ENCODE peak calls at places on chromosomes 13 and 19, in seven cellular contexts. D is SK-N-SH, F is transverse colon, H is HCT116, Q is upper lobe of left lung, C is stomach, L is sigmoid colon. K is an unnamed sample.

GRCh38 chr19:56751078-56751489 is 79.5 kb upstream of the ZNF835 start:
- DNase-seq in D (peak), F (no peak), H (no peak), Q (no peak), C (no peak), L (peak), K (no peak)

GRCh38 chr19:18847516-18848463 is 16.0 kb downstream of the UPF1 start:
- DNase-seq in D (peak), F (no peak), H (no peak), Q (no peak), C (no peak), L (no peak), K (no peak)

GRCh38 chr13:106570354-106570822 is 2.5 kb upstream of the ARGLU1 start:
- DNase-seq in D (peak), F (peak), H (peak), Q (peak), C (peak), L (peak), K (no peak)

GRCh38 chr13:26529441-26529840 is 28.0 kb upstream of the WASF3 start:
- DNase-seq in D (no peak), F (peak), H (no peak), Q (no peak), C (peak), L (no peak), K (peak)

GRCh38 chr19:7565332-7565731 is 29.8 kb downstream of the PNPLA6 start:
- DNase-seq in D (no peak), F (no peak), H (no peak), Q (no peak), C (no peak), L (no peak), K (no peak)

GRCh38 chr19:49560358-49560900 is 19.9 kb downstream of the NOSIP start:
- DNase-seq in D (no peak), F (peak), H (no peak), Q (no peak), C (no peak), L (no peak), K (no peak)

GRCh38 chr19:49499030-49499670 is 2.9 kb downstream of the RPS11 start:
- DNase-seq in D (no peak), F (no peak), H (no peak), Q (no peak), C (no peak), L (no peak), K (no peak)

GRCh38 chr19:29666634-29667389 is 1.6 kb downstream of the PLEKHF1 start:
- DNase-seq in D (no peak), F (peak), H (no peak), Q (no peak), C (peak), L (peak), K (no peak)

GRCh38 chr19:35590875-35591274 is 4.9 kb downstream of the PMIS2 start:
- DNase-seq in D (no peak), F (no peak), H (no peak), Q (no peak), C (no peak), L (no peak), K (no peak)

GRCh38 chr13:112670118-112670517 is 19.7 kb upstream of the ATP11A start:
- DNase-seq in D (no peak), F (no peak), H (no peak), Q (no peak), C (peak), L (peak), K (no peak)

GRCh38 chr13:101211261-101211660 is 205.0 kb downstream of the NALCN start:
- DNase-seq in D (no peak), F (no peak), H (no peak), Q (no peak), C (no peak), L (no peak), K (no peak)

GRCh38 chr13:43263047-43263446 is 239.7 kb downstream of the DNAJC15 start:
- DNase-seq in D (no peak), F (no peak), H (no peak), Q (no peak), C (no peak), L (no peak), K (no peak)

GRCh38 chr19:18009412-18010066 is 1.6 kb downstream of the ARRDC2 start:
- DNase-seq in D (no peak), F (no peak), H (no peak), Q (peak), C (no peak), L (no peak), K (no peak)

GRCh38 chr19:38193445-38193844 is 30.6 kb downstream of the DPF1 start:
- DNase-seq in D (no peak), F (no peak), H (no peak), Q (no peak), C (no peak), L (no peak), K (no peak)

GRCh38 chr19:33231511-33231910 is 5.9 kb upstream of the SLC7A10 start:
- DNase-seq in D (no peak), F (no peak), H (no peak), Q (no peak), C (no peak), L (no peak), K (no peak)

GRCh38 chr19:35212241-35212640 is 16.3 kb downstream of the FAM187B start:
- DNase-seq in D (no peak), F (no peak), H (no peak), Q (no peak), C (no peak), L (no peak), K (no peak)

GRCh38 chr13:27334774-27335490 is 64.3 kb downstream of the RASL11A start:
- DNase-seq in D (no peak), F (no peak), H (no peak), Q (no peak), C (no peak), L (no peak), K (no peak)

GRCh38 chr13:32538234-32538620 is 368 bp downstream of the N4BP2L2 start:
- DNase-seq in D (peak), F (no peak), H (no peak), Q (no peak), C (peak), L (peak), K (no peak)

GRCh38 chr19:1168877-1169791 is 4.9 kb downstream of the SBNO2 start:
- DNase-seq in D (no peak), F (no peak), H (no peak), Q (peak), C (peak), L (peak), K (no peak)

GRCh38 chr19:7294571-7295212 is 478 bp upstream of the INSR start:
- DNase-seq in D (peak), F (peak), H (peak), Q (peak), C (peak), L (peak), K (peak)

GRCh38 chr13:44230071-44230470 is 143.6 kb upstream of the SERP2 start:
- DNase-seq in D (no peak), F (no peak), H (no peak), Q (no peak), C (no peak), L (no peak), K (no peak)

GRCh38 chr13:114043421-114044053 is 69.7 kb upstream of the C13orf46 start:
- DNase-seq in D (peak), F (peak), H (no peak), Q (peak), C (peak), L (peak), K (peak)

GRCh38 chr13:80824231-80824630 is 483.3 kb upstream of the SPRY2 start:
- DNase-seq in D (no peak), F (no peak), H (no peak), Q (no peak), C (no peak), L (no peak), K (no peak)

GRCh38 chr13:46831588-46832194 is 34.7 kb upstream of the ESD start:
- DNase-seq in D (peak), F (peak), H (peak), Q (no peak), C (no peak), L (no peak), K (no peak)

GRCh38 chr13:73975767-73976166 is 158.4 kb downstream of the KLF12 start:
- DNase-seq in D (no peak), F (no peak), H (no peak), Q (no peak), C (no peak), L (no peak), K (no peak)

GRCh38 chr19:50252111-50252886 is 48.9 kb downstream of the MYH14 start:
- DNase-seq in D (peak), F (peak), H (no peak), Q (no peak), C (no peak), L (no peak), K (peak)

GRCh38 chr19:1259206-1259872 is 9.8 kb upstream of the CIRBP start:
- DNase-seq in D (peak), F (peak), H (no peak), Q (peak), C (peak), L (peak), K (peak)

GRCh38 chr19:40598918-40599307 is 2.3 kb upstream of the LTBP4 start:
- DNase-seq in D (no peak), F (no peak), H (no peak), Q (no peak), C (no peak), L (no peak), K (no peak)

GRCh38 chr19:39038098-39038497 is 5.7 kb upstream of the FBXO27 start:
- DNase-seq in D (peak), F (peak), H (peak), Q (no peak), C (peak), L (no peak), K (no peak)

GRCh38 chr19:18590273-18591272 is 2.0 kb downstream of the REX1BD start:
- DNase-seq in D (peak), F (peak), H (peak), Q (peak), C (no peak), L (peak), K (no peak)

GRCh38 chr13:59643906-59644626 is 519.7 kb downstream of the DIAPH3 start:
- DNase-seq in D (no peak), F (no peak), H (no peak), Q (no peak), C (no peak), L (no peak), K (no peak)

GRCh38 chr13:31209172-31209818 is 9.5 kb downstream of the B3GLCT start:
- DNase-seq in D (peak), F (peak), H (no peak), Q (no peak), C (peak), L (peak), K (no peak)

GRCh38 chr19:18364826-18365528 is 21.0 kb upstream of the GDF15 start:
- DNase-seq in D (peak), F (peak), H (peak), Q (no peak), C (peak), L (peak), K (no peak)

GRCh38 chr13:94849254-94849653 is 136.9 kb upstream of the SOX21 start:
- DNase-seq in D (no peak), F (no peak), H (no peak), Q (no peak), C (no peak), L (no peak), K (no peak)

GRCh38 chr13:80389073-80390038 is 48.4 kb upstream of the SPRY2 start:
- DNase-seq in D (no peak), F (no peak), H (no peak), Q (no peak), C (no peak), L (no peak), K (no peak)

GRCh38 chr13:110866491-110867170 is 48.2 kb downstream of the ANKRD10 start:
- DNase-seq in D (no peak), F (no peak), H (no peak), Q (no peak), C (no peak), L (no peak), K (no peak)

GRCh38 chr19:22832031-22832762 is at the start of gene ZNF723:
- DNase-seq in D (no peak), F (no peak), H (no peak), Q (peak), C (no peak), L (no peak), K (no peak)

GRCh38 chr19:33332248-33332647 is 29.9 kb upstream of the CEBPA start:
- DNase-seq in D (no peak), F (no peak), H (no peak), Q (no peak), C (no peak), L (no peak), K (peak)

DNA sequence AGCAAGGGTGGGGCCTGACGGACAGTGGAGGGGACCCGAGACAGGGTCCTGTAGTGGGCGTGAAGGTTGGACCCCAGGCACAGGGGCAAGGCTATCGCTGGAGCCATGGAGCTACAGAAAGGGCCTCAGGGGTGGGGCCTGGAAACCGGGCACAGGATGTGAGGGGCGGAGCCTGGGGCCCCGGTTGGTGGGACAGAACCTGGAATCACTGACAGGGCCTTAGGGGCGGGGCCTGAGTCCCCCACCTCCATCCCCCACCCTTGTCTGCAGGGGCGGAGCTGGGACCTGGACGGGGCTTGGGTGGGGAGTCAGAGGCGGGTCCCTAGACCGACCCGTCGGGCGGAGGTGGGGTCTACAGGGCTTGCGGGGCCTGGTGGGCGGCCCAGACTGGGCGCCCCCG is 26.0 kb downstream of the DCAF15 start:
- DNase-seq in D (peak), F (peak), H (no peak), Q (peak), C (peak), L (peak), K (no peak)
- TF ChIP-seq POLR2AphosphoS5 in D (no peak), F (no peak), H (no peak), Q (no peak), C (no peak), L (peak), K (no peak)

GRCh38 chr19:2984196-2984490 is 6.8 kb downstream of the TLE6 start:
- DNase-seq in D (no peak), F (no peak), H (no peak), Q (no peak), C (no peak), L (no peak), K (no peak)

GRCh38 chr19:2988568-2988967 is 11.2 kb downstream of the TLE6 start:
- DNase-seq in D (no peak), F (no peak), H (no peak), Q (no peak), C (no peak), L (no peak), K (no peak)

GRCh38 chr19:2983351-2984195 is 6.2 kb downstream of the TLE6 start:
- DNase-seq in D (peak), F (peak), H (no peak), Q (no peak), C (no peak), L (peak), K (no peak)

GRCh38 chr19:2989236-2989946 is 12.0 kb downstream of the TLE6 start:
- DNase-seq in D (no peak), F (no peak), H (no peak), Q (no peak), C (no peak), L (no peak), K (no peak)

GRCh38 chr19:2986951-2987491 is 9.7 kb downstream of the TLE6 start:
- DNase-seq in D (peak), F (no peak), H (no peak), Q (no peak), C (no peak), L (no peak), K (no peak)
- H3K27ac ChIP-seq in D (no peak), F (no peak), H (no peak), Q (no peak), C (no peak), L (no peak), K (no peak)

DNA sequence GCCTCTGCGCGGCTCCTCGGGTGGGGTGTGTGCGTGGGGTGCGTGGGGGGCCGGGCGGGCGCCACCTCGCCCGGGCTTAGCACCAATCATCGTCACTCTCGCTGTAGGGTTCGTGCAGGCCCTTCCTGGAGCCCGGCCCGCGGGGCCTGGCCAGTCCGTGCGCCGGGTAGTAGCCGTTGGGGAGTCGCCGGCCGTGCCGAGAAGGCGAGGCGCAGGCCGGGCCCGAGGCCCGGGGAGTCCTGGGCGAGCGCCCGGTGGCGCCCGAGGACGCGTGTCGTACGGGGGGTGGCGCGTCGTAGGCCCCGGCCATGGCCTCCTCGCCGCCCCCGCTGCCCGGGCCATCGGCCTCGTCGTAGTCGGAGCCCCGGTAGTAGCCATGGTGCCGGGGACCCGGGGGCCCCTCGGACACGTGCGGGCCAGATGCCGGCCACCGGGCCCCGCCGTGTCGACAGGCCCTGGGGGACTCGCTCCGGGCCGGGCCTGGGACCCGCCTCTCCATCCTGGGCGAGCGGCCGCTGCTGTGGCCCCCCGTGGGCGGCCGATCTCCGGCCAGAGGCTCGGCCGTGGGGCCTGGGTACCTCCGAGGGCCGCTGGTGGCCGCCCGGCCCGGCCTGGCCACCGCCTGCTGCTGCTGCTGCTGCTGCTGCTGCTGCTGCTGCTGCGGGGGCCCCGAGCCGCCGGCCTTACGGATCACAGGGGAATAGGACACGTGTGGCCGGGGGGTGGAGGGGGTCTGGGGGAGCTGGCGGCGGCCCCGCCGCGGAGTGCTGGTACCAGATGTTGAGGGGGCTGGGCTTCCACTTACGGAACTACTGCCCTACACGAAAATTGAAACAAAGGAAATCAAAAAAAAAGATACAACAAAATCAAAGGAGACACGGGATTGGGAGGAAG is 57.3 kb downstream of the IER2 start:
- DNase-seq in D (no peak), F (no peak), H (no peak), Q (peak), C (no peak), L (peak), K (no peak)
- TF ChIP-seq POLR2AphosphoS5 in D (no peak), F (no peak), H (no peak), Q (no peak), C (no peak), L (no peak), K (no peak)

GRCh38 chr19:46736544-46737274 is 9.1 kb upstream of the FKRP start:
- DNase-seq in D (no peak), F (no peak), H (no peak), Q (no peak), C (peak), L (no peak), K (no peak)
- H3K27ac ChIP-seq in D (no peak), F (no peak), H (no peak), Q (peak), C (no peak), L (peak), K (no peak)

GRCh38 chr19:13748169-13748884 is 16.0 kb upstream of the MRI1 start:
- DNase-seq in D (peak), F (peak), H (no peak), Q (no peak), C (no peak), L (no peak), K (peak)
- TF ChIP-seq POLR2AphosphoS5 in D (no peak), F (no peak), H (no peak), Q (no peak), C (no peak), L (no peak), K (no peak)

K was measured in HL-60.